ENCODE peak calls at places on chromosomes 6 and 20, in four cellular contexts. K is K562, B is GM12878, M is HepG2. X is an unnamed sample.

GRCh38 chr6:144417686-144418085 is 132.6 kb downstream of the UTRN start:
- DNase-seq in K (no peak), B (no peak), M (no peak), X (no peak)

GRCh38 chr20:15310361-15310760 is 972.9 kb upstream of the FLRT3 start:
- DNase-seq in K (no peak), B (no peak), M (no peak), X (no peak)

GRCh38 chr6:78770766-78771165 is 96.6 kb upstream of the IRAK1BP1 start:
- DNase-seq in K (no peak), B (no peak), M (no peak), X (no peak)

GRCh38 chr6:89258912-89259311 is 41.8 kb upstream of the GABRR1 start:
- DNase-seq in K (no peak), B (no peak), M (no peak), X (no peak)

GRCh38 chr6:132934496-132934895 is 120.1 kb downstream of the RPS12 start:
- DNase-seq in K (no peak), B (no peak), M (no peak), X (no peak)

GRCh38 chr20:23042270-23042669 is 7.2 kb downstream of the SSTR4 start:
- DNase-seq in K (no peak), B (no peak), M (no peak), X (no peak)

GRCh38 chr6:105952762-105953700 is 133.1 kb upstream of the PRDM1 start:
- DNase-seq in K (no peak), B (no peak), M (no peak), X (no peak)

GRCh38 chr6:2582268-2582667 is 168.5 kb downstream of the MYLK4 start:
- DNase-seq in K (no peak), B (no peak), M (no peak), X (no peak)

GRCh38 chr20:36579996-36580545 is 6.7 kb downstream of the TGIF2 start:
- DNase-seq in K (no peak), B (no peak), M (no peak), X (no peak)

GRCh38 chr6:35058041-35058675 is 83.0 kb downstream of the TCP11 start:
- DNase-seq in K (no peak), B (no peak), M (no peak), X (no peak)

GRCh38 chr20:5811746-5812145 is 61.5 kb downstream of the SHLD1 start:
- DNase-seq in K (no peak), B (no peak), M (no peak), X (no peak)

GRCh38 chr20:56924976-56925695 is 296.0 kb downstream of the TFAP2C start:
- DNase-seq in K (no peak), B (no peak), M (no peak), X (peak)

GRCh38 chr6:90466191-90466940 is 120.5 kb downstream of the MAP3K7 start:
- DNase-seq in K (peak), B (no peak), M (no peak), X (no peak)

GRCh38 chr6:38432479-38432878 is 207.2 kb downstream of the BTBD9 start:
- DNase-seq in K (no peak), B (no peak), M (no peak), X (no peak)

GRCh38 chr6:136553166-136553787 is 3.1 kb upstream of the MAP7 start:
- DNase-seq in K (no peak), B (no peak), M (no peak), X (no peak)

GRCh38 chr6:36827261-36828079 is 11.8 kb downstream of the CPNE5 start:
- DNase-seq in K (peak), B (no peak), M (no peak), X (no peak)

GRCh38 chr6:116180375-116180774 is 54.4 kb upstream of the COL10A1 start:
- DNase-seq in K (no peak), B (no peak), M (no peak), X (no peak)

GRCh38 chr20:34997171-34997570 is 41.5 kb downstream of the MYH7B start:
- DNase-seq in K (no peak), B (no peak), M (no peak), X (no peak)

GRCh38 chr6:149403534-149403933 is 3.5 kb downstream of the SUMO4 start:
- DNase-seq in K (no peak), B (no peak), M (no peak), X (no peak)

GRCh38 chr20:1304711-1305515 is 24.0 kb downstream of the SDCBP2 start:
- DNase-seq in K (no peak), B (no peak), M (no peak), X (no peak)

GRCh38 chr6:79277109-79277508 is 42.6 kb upstream of the HMGN3 start:
- DNase-seq in K (no peak), B (no peak), M (no peak), X (no peak)

GRCh38 chr6:11416936-11417576 is 120.5 kb upstream of the TMEM170B start:
- DNase-seq in K (no peak), B (no peak), M (no peak), X (no peak)

GRCh38 chr6:141105481-141105880 is 1027.2 kb upstream of the GJE1 start:
- DNase-seq in K (no peak), B (no peak), M (no peak), X (peak)

GRCh38 chr6:138691595-138692057 is 81.9 kb upstream of the CCDC28A start:
- DNase-seq in K (no peak), B (no peak), M (peak), X (no peak)

GRCh38 chr20:17971571-17972013 is 2.8 kb downstream of the MGME1 start:
- DNase-seq in K (no peak), B (no peak), M (peak), X (no peak)

DNA sequence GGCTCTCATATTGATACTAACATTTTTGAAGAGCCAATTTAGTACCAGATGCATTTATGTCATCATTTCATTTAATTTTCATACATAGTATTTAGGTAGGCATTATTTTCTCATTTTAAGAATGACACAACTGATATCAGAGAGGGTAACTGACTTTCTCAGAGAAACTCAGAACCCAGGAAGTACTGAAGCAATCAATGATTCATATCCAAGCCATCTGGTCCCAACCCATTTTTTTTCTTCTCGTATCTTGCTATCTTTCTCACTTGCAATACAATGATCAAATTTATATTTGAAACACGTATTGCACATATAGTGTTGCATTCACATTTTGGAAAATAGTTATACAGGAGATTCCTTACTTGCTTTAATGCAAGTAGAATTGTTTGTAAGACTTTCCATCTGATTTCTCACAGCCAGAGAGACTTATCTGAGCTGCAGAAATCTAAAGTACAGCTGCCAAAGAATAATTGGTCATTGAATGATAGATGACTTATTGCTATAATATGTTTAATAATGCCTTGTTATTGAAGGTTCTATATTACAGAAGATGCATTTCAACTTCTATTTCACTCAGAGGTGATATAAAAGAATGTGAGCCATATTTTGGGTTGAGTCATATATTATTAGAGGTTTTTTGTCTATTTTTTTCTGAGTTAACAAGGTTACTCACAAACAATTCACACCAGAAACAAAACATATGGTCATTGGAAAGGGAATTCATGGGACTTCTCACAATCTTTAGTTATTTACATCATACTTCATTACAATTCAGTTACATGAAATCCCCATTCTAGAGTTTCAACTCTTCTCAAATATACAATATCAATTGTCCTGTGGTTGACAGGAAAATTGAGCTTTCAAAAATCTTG is 337.5 kb upstream of the CITED2 start:
- DNase-seq in K (no peak), B (no peak), M (no peak), X (no peak)
- TF ChIP-seq TARDBP in K (no peak), B (no peak), M (no peak), X (no peak)

DNA sequence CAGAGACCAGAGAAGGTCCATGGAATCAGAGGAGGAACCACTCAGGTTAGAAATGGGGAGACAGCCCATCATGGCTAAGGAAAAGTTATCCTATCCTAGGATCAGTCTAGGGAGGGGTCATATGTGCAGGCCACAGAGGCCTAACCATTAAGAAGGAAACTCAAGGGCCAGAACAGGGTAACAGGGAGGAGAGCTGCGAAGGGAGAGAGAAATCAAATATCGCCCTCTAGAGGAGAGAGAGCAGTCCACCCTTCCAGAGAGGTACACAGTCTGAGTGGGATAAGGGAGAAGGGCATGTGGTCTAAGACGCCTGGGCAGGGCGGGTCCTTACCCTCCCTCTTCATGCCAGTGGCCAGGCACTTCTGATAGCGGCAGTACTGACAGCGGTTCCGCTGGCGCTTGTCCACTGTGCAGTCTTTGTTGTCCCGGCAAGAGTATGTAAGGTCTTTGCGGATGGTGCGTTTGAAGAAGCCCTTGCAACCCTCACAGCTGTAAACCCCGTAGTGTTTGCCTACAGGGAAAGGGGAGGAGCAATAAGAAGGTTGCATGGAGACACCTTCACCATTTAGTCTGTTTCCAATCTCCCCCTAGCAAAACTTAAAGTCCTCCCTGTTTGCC is 2.9 kb downstream of the RXRB start:
- DNase-seq in K (peak), B (no peak), M (peak), X (peak)
- TF ChIP-seq FOXK2 in K (no peak), B (no peak), M (no peak), X (no peak)

GRCh38 chr6:120108061-120108795 is 758.7 kb upstream of the MAN1A1 start:
- DNase-seq in K (no peak), B (no peak), M (no peak), X (no peak)
- TF ChIP-seq TARDBP in K (no peak), B (no peak), M (no peak), X (no peak)

DNA sequence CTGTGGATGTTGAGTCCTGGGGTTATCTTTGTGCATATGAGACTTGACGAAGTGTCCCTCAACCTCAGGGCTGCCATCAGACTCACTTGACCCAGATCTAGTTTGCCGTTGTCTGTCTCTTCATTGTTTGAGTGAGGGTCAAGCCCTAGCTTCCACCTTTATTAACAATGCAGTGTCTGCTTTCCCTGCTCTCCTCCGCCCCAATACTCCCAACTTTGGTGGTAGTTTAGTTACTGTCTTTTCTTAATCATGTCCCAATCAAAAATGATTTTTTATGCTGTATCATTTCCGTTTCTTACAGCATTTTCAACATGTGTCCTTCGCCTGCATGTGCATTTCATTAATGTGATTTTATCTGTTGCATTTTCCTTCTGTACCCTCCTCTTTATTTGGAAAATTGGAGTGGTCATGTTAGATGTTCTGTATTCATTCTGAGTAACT is 2.1 kb downstream of the TBPL1 start:
- DNase-seq in K (no peak), B (no peak), M (no peak), X (no peak)
- TF ChIP-seq FOXK2 in K (no peak), B (no peak), M (no peak), X (no peak)

GRCh38 chr6:98641929-98642328 is 192.4 kb upstream of the POU3F2 start:
- DNase-seq in K (no peak), B (no peak), M (peak), X (no peak)
- TF ChIP-seq TARDBP in K (no peak), B (no peak), M (no peak), X (no peak)